ENCODE peak calls at places on chromosomes 6 and 20, in four cellular contexts. J is occipital lobe; V is stimulated activated CD4-positive, alpha-beta T cell treated with anti-CD3 and anti-CD28 coated beads, Interleukin-4, amount 100 ng/mL, for 4 hours; E is foreskin fibroblast. T is an unnamed sample.

GRCh38 chr20:47204008-47204745 is 152.3 kb downstream of the ZMYND8 start:
- DNase-seq in J (no peak), V (no peak), E (peak; percentile 81), T (no peak)

GRCh38 chr6:35919827-35920751 is 809 bp downstream of the SRPK1 start:
- DNase-seq in J (no peak), V (peak; percentile 64), E (peak; percentile 54), T (peak; percentile 63)

GRCh38 chr6:148528292-148528691 is 185.7 kb downstream of the SASH1 start:
- DNase-seq in J (no peak), V (no peak), E (no peak), T (no peak)

GRCh38 chr6:8329592-8329991 is 105.8 kb downstream of the SLC35B3 start:
- DNase-seq in J (no peak), V (no peak), E (no peak), T (no peak)

GRCh38 chr6:13259393-13259792 is 68.9 kb downstream of the TBC1D7 start:
- DNase-seq in J (no peak), V (no peak), E (no peak), T (no peak)

GRCh38 chr20:34369265-34369664 is 6.2 kb downstream of the ITCH start:
- DNase-seq in J (no peak), V (no peak), E (no peak), T (no peak)

GRCh38 chr20:44730441-44730840 is 15.2 kb upstream of the KCNK15 start:
- DNase-seq in J (no peak), V (no peak), E (peak; percentile 95), T (no peak)

GRCh38 chr6:4615891-4616290 is 160.3 kb upstream of the CDYL start:
- DNase-seq in J (no peak), V (no peak), E (no peak), T (peak; percentile 53)

GRCh38 chr6:37088897-37089296 is 81.1 kb upstream of the PIM1 start:
- DNase-seq in J (no peak), V (no peak), E (no peak), T (no peak)